ENCODE peak calls at places on chromosomes 6 and 20, in four cellular contexts. X is cardiac muscle cell, E is astrocyte of the spinal cord, M is heart left ventricle. V is an unnamed sample.

GRCh38 chr6:78605909-78606446 is 261.4 kb upstream of the IRAK1BP1 start:
- DNase-seq in X (peak; percentile 76), E (peak; percentile 89), M (no peak), V (no peak)

GRCh38 chr6:22613695-22614094 is 44.3 kb downstream of the HDGFL1 start:
- DNase-seq in X (peak; percentile 47), E (peak; percentile 85), M (no peak), V (no peak)

GRCh38 chr6:67615796-67616195 is 1019.3 kb upstream of the ADGRB3 start:
- DNase-seq in X (peak; percentile 25), E (peak; percentile 80), M (no peak), V (no peak)

GRCh38 chr20:25675161-25675560 is 21.5 kb downstream of the ZNF337 start:
- DNase-seq in X (no peak), E (no peak), M (no peak), V (no peak)

GRCh38 chr6:82712826-82713225 is 349.2 kb downstream of the TPBG start:
- DNase-seq in X (peak; percentile 2), E (no peak), M (no peak), V (no peak)

GRCh38 chr6:151075943-151076555 is 163.7 kb upstream of the AKAP12 start:
- DNase-seq in X (no peak), E (no peak), M (no peak), V (no peak)

GRCh38 chr6:55260181-55260580 is 67.1 kb upstream of the GFRAL start:
- DNase-seq in X (no peak), E (no peak), M (no peak), V (no peak)

GRCh38 chr6:111750753-111751684 is 122.2 kb downstream of the FYN start:
- DNase-seq in X (peak; percentile 89), E (peak; percentile 82), M (no peak), V (no peak)

GRCh38 chr6:39882567-39882953 is 51.7 kb downstream of the MOCS1 start:
- DNase-seq in X (peak; percentile 99), E (peak; percentile 97), M (no peak), V (no peak)

GRCh38 chr20:33840759-33841438 is 29.8 kb downstream of the CHMP4B start:
- DNase-seq in X (no peak), E (no peak), M (no peak), V (no peak)

GRCh38 chr6:152334555-152334954 is 302.6 kb downstream of the SYNE1 start:
- DNase-seq in X (no peak), E (no peak), M (no peak), V (no peak)

GRCh38 chr6:155201461-155202226 is 62.2 kb upstream of the CLDN20 start:
- DNase-seq in X (no peak), E (peak; percentile 89), M (no peak), V (no peak)

GRCh38 chr20:3045042-3045815 is 623 bp upstream of the MRPS26 start:
- DNase-seq in X (peak; percentile 80), E (peak; percentile 80), M (peak; percentile 89), V (peak; percentile 84)

GRCh38 chr6:11601776-11602605 is 64.4 kb downstream of the TMEM170B start:
- DNase-seq in X (no peak), E (no peak), M (no peak), V (no peak)

GRCh38 chr20:25281541-25281991 is 33.7 kb downstream of the PYGB start:
- DNase-seq in X (no peak), E (no peak), M (no peak), V (peak; percentile 15)

GRCh38 chr6:128723667-128724066 is 159.3 kb upstream of the LAMA2 start:
- DNase-seq in X (no peak), E (peak; percentile 67), M (no peak), V (no peak)

GRCh38 chr6:43258807-43259686 is 15.8 kb downstream of the TTBK1 start:
- DNase-seq in X (no peak), E (no peak), M (no peak), V (no peak)

GRCh38 chr6:29974901-29975560 is 32.7 kb downstream of the HLA-A start:
- DNase-seq in X (no peak), E (no peak), M (no peak), V (peak; percentile 36)

GRCh38 chr6:154414021-154414813 is 57.6 kb upstream of the IPCEF1 start:
- DNase-seq in X (no peak), E (peak; percentile 20), M (no peak), V (no peak)

GRCh38 chr6:9138856-9139426 is 703.6 kb upstream of the SLC35B3 start:
- DNase-seq in X (no peak), E (peak; percentile 5), M (no peak), V (no peak)

GRCh38 chr6:64121166-64121565 is 485.6 kb downstream of the PHF3 start:
- DNase-seq in X (no peak), E (no peak), M (no peak), V (no peak)

GRCh38 chr6:56079761-56080540 is 167.4 kb downstream of the COL21A1 start:
- DNase-seq in X (peak; percentile 73), E (peak; percentile 73), M (no peak), V (no peak)

GRCh38 chr6:54095740-54096139 is 15.5 kb upstream of the MLIP start:
- DNase-seq in X (no peak), E (no peak), M (no peak), V (no peak)

GRCh38 chr6:134739299-134740090 is 210.4 kb downstream of the ALDH8A1 start:
- DNase-seq in X (peak; percentile 53), E (peak; percentile 24), M (no peak), V (no peak)

GRCh38 chr20:59636791-59637370 is 32.5 kb downstream of the PHACTR3 start:
- DNase-seq in X (no peak), E (no peak), M (no peak), V (no peak)

GRCh38 chr20:35619196-35620095 is 3.8 kb downstream of the SPAG4 start:
- DNase-seq in X (peak; percentile 86), E (peak; percentile 81), M (peak; percentile 76), V (peak; percentile 91)

GRCh38 chr6:90251295-90251992 is 45.2 kb downstream of the BACH2 start:
- DNase-seq in X (no peak), E (no peak), M (no peak), V (no peak)

GRCh38 chr20:35571566-35571965 is 29.7 kb downstream of the ERGIC3 start:
- DNase-seq in X (no peak), E (no peak), M (no peak), V (no peak)

GRCh38 chr20:7994809-7995208 is 24.8 kb downstream of the TMX4 start:
- DNase-seq in X (no peak), E (no peak), M (no peak), V (no peak)

DNA sequence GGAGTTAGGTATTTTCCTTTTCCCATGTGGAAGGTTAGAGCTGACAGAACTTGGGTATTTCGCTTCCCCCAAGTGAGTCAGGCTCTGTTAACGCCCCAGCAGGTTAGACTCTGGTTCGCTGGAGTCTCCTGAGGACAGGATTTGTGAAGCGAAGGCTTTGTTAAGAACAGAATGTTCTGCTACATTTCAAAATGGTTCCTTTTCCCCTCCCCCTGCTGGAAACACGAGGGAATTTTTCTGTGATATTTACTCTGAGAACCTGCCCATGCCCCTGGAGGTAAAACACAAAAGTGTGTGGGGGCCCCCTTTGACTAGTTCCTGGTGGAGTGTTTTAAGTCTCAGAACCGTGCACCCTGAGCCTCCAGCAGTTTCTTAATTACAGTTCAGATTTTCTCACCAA is 731.4 kb upstream of the CITED2 start:
- DNase-seq in X (peak; percentile 36), E (peak; percentile 27), M (no peak), V (peak; percentile 17)
- TF ChIP-seq CTCF in X (peak; percentile 32), E (peak; percentile 29), M (no peak), V (peak; percentile 82)

GRCh38 chr20:18287915-18288747 is at the start of gene ZNF133:
- DNase-seq in X (peak; percentile 95), E (peak; percentile 96), M (peak; percentile 96), V (peak; percentile 98)
- TF ChIP-seq CTCF in X (no peak), E (no peak), M (no peak), V (no peak)

DNA sequence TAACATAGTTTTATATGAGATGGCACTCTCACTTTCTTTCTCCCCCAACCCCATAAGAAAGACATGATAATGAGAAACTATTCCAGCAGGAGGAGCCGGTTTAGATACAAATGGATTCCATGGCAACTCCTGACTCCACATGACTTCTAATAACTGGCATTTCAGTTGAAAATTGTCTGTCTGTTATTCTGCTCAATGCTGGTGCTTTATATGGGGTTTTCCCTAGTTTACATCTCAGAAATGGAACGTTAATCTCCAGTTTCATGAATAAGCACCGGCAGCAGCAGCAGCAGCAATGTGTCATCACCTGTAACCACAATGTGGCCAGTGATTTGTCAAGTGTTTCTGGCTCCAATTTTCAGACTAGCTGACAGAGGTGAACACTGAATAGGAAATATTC is 8.0 kb upstream of the SIM1 start:
- DNase-seq in X (no peak), E (no peak), M (no peak), V (no peak)
- TF ChIP-seq CTCF in X (no peak), E (no peak), M (no peak), V (no peak)

GRCh38 chr6:108673602-108674001 is 112.9 kb downstream of the FOXO3 start:
- DNase-seq in X (no peak), E (no peak), M (no peak), V (no peak)

GRCh38 chr6:108671790-108672189 is 111.1 kb downstream of the FOXO3 start:
- DNase-seq in X (no peak), E (no peak), M (no peak), V (no peak)

GRCh38 chr6:108671175-108671574 is 110.5 kb downstream of the FOXO3 start:
- DNase-seq in X (no peak), E (no peak), M (no peak), V (no peak)

GRCh38 chr6:108675226-108676160 is 114.8 kb downstream of the FOXO3 start:
- DNase-seq in X (no peak), E (no peak), M (no peak), V (no peak)

DNA sequence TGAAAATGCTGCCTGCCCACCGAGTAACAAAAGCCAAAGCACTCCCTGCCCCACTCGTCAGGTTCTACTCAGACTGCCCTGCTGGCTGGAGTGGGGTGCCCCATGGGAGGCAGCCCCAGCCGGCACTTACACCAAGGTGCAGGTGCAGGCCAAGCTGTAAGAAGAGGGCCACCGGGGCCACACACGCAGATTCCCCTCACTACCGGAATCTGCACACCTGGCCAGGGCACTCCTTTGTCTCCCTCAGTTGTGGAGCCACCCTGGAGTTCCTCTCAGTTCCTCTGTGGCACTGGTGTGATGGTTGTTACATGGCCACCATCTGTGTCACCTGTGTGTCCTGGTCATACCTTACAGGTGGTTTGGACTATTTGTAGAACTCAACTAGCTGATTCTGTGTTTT is 112.4 kb downstream of the FOXO3 start:
- DNase-seq in X (no peak), E (no peak), M (no peak), V (no peak)
- TF ChIP-seq CTCF in X (no peak), E (no peak), M (no peak), V (no peak)

GRCh38 chr6:139066080-139066479 is 37.5 kb downstream of the ABRACL start:
- DNase-seq in X (no peak), E (no peak), M (no peak), V (no peak)

GRCh38 chr6:139060332-139060731 is 31.8 kb downstream of the ABRACL start:
- DNase-seq in X (peak; percentile 88), E (peak; percentile 88), M (no peak), V (no peak)

GRCh38 chr6:139068846-139069245 is 40.3 kb downstream of the ABRACL start:
- DNase-seq in X (no peak), E (no peak), M (no peak), V (no peak)

GRCh38 chr6:139064981-139065665 is 36.6 kb downstream of the ABRACL start:
- DNase-seq in X (no peak), E (no peak), M (no peak), V (no peak)

DNA sequence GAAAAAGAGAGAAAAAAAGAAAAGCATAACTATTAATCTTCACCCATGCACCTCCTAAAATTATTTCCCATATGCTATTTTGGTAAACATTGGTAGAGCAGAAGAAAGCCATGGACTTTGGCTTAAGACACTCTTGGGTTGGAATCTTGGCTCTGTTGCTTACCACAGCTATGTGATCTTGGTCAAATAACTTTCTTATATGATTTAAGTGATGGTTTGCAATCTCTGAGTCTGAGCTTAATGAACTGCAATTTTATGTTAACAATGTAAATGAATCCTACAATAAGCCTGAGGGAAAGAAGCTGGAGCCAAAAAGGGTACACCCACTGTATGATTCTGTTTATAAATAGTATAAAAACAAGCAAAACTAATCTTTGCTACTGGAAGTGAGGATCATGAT is 34.4 kb downstream of the ABRACL start:
- DNase-seq in X (peak; percentile 55), E (peak; percentile 41), M (no peak), V (no peak)
- TF ChIP-seq CTCF in X (no peak), E (no peak), M (no peak), V (no peak)